ENCODE peak calls at places on chromosomes 11 and 22, in seven cellular contexts. U, O, L, D, Q, Z and B are unnamed samples.
A peak's percentile ranks its signal among the peaks of the same experiment; 100 is the strongest.

GRCh38 chr22:41857160-41857859 is 24.4 kb downstream of the SREBF2 start:
- DNase-seq in U (no peak), O (peak; percentile 89), L (peak; percentile 58), D (peak; percentile 44), Q (peak; percentile 61), Z (peak; percentile 82), B (no peak)

GRCh38 chr11:5618807-5619206 is 6.0 kb upstream of the TRIM34 start:
- DNase-seq in U (no peak), O (no peak), L (no peak), D (no peak), Q (no peak), Z (no peak), B (no peak)

GRCh38 chr11:44804449-44805151 is 77.8 kb downstream of the TSPAN18 start:
- DNase-seq in U (no peak), O (no peak), L (no peak), D (no peak), Q (no peak), Z (no peak), B (no peak)

GRCh38 chr11:69013009-69013951 is at the start of gene MRGPRF:
- DNase-seq in U (peak; percentile 75), O (no peak), L (peak; percentile 21), D (no peak), Q (no peak), Z (no peak), B (peak; percentile 95)

GRCh38 chr22:36384766-36385400 is 2.9 kb downstream of the MYH9 start:
- DNase-seq in U (no peak), O (peak; percentile 83), L (no peak), D (no peak), Q (peak; percentile 49), Z (no peak), B (no peak)

GRCh38 chr11:80899381-80899780 is 1458.6 kb upstream of the TENM4 start:
- DNase-seq in U (no peak), O (no peak), L (no peak), D (no peak), Q (no peak), Z (no peak), B (no peak)

GRCh38 chr11:44833869-44834452 is 107.2 kb downstream of the TSPAN18 start:
- DNase-seq in U (no peak), O (no peak), L (no peak), D (no peak), Q (no peak), Z (no peak), B (no peak)

GRCh38 chr11:2233693-2234455 is 36.5 kb downstream of the ASCL2 start:
- DNase-seq in U (no peak), O (no peak), L (no peak), D (no peak), Q (no peak), Z (no peak), B (no peak)

GRCh38 chr11:3836903-3837302 is 3.9 kb downstream of the RHOG start:
- DNase-seq in U (peak; percentile 66), O (peak; percentile 82), L (no peak), D (no peak), Q (peak; percentile 25), Z (peak; percentile 62), B (no peak)

GRCh38 chr11:34632105-34632780 is 11.3 kb downstream of the EHF start:
- DNase-seq in U (no peak), O (no peak), L (no peak), D (peak; percentile 12), Q (no peak), Z (no peak), B (no peak)

GRCh38 chr11:94737171-94737611 is 31.0 kb upstream of the AMOTL1 start:
- DNase-seq in U (no peak), O (no peak), L (peak; percentile 59), D (no peak), Q (no peak), Z (no peak), B (no peak)

GRCh38 chr11:132519226-132519860 is 1013.0 kb downstream of the OPCML start:
- DNase-seq in U (no peak), O (no peak), L (no peak), D (no peak), Q (no peak), Z (no peak), B (no peak)